ENCODE peak calls at places on chromosomes 1 and 21, in five cellular contexts. K is hepatocyte, G is right atrium auricular region, N is transverse colon, Q is left ventricle myocardium inferior. T is an unnamed sample.

GRCh38 chr1:22447581-22448215 is 4.0 kb upstream of the ZBTB40 start:
- DNase-seq in N (no peak), G (no peak), K (no peak), Q (no peak), T (peak; percentile 17)

GRCh38 chr1:206470692-206471414 is 577 bp downstream of the IKBKE start:
- DNase-seq in Q (no peak), N (peak; percentile 51), G (peak; percentile 70), K (peak; percentile 56), T (peak; percentile 32)

GRCh38 chr1:163315773-163316374 is 5.9 kb upstream of the NUF2 start:
- DNase-seq in N (peak; percentile 16), K (peak; percentile 73), G (no peak), Q (no peak), T (no peak)

GRCh38 chr1:208349679-208350330 is 105.6 kb upstream of the PLXNA2 start:
- DNase-seq in G (no peak), N (no peak), K (no peak), Q (no peak), T (no peak)

GRCh38 chr1:169363046-169363756 is 4.4 kb downstream of the NME7 start:
- DNase-seq in K (no peak), G (no peak), N (no peak), Q (no peak), T (peak; percentile 94)

GRCh38 chr1:230422221-230422981 is 3.7 kb downstream of the PGBD5 start:
- DNase-seq in K (no peak), N (no peak), Q (no peak), G (no peak), T (no peak)

GRCh38 chr1:224338150-224338838 is 8.3 kb upstream of the NVL start:
- DNase-seq in Q (no peak), N (no peak), G (no peak), K (no peak), T (no peak)

GRCh38 chr1:16163882-16164820 is 8.3 kb upstream of the EPHA2 start:
- DNase-seq in N (no peak), G (no peak), K (peak; percentile 87), Q (no peak), T (peak; percentile 94)

GRCh38 chr21:45463871-45464270 is 58.9 kb downstream of the COL18A1 start:
- DNase-seq in K (no peak), G (no peak), Q (peak; percentile 12), N (no peak), T (no peak)

GRCh38 chr1:200179126-200179780 is 151.7 kb downstream of the NR5A2 start:
- DNase-seq in G (no peak), K (no peak), N (no peak), Q (no peak), T (no peak)

GRCh38 chr1:22876359-22877111 is 96.1 kb downstream of the LACTBL1 start:
- DNase-seq in G (no peak), K (peak; percentile 48), Q (no peak), N (no peak), T (no peak)

GRCh38 chr1:95041491-95042165 is 31.1 kb downstream of the ALG14 start:
- DNase-seq in K (peak; percentile 84), G (peak; percentile 74), N (peak; percentile 60), Q (peak; percentile 17), T (no peak)

GRCh38 chr1:98389809-98390208 is 271.7 kb upstream of the SNX7 start:
- DNase-seq in Q (no peak), G (no peak), K (peak; percentile 43), N (no peak), T (peak; percentile 38)

GRCh38 chr1:230708631-230709580 is 5.0 kb downstream of the AGT start:
- DNase-seq in G (no peak), N (peak; percentile 89), K (peak; percentile 88), Q (peak; percentile 40), T (no peak)

DNA sequence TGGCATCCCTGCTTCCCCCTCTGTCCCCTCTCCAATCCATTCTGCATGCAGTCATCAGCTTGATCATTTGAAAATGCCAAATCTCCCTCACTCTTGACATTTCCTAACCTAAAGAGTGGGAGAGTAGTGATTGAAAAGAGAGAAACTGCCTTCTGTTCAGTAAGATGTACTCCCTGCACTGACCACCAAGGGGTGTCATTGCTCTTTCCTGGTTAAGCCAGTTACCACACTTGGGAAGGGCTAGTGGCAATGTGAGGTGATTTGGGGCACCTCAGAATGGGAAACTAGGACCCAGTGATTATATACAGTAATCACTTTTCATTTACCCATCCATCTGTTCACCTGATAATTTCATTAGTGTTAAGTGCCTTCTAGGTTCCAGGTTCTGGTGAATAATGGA is 6.9 kb upstream of the TMEM269 start:
- DNase-seq in N (no peak), G (no peak), K (peak; percentile 47), Q (no peak), T (peak; percentile 17)
- TF ChIP-seq CTCF in N (peak; percentile 53), G (peak; percentile 37), K (peak; percentile 53), Q (peak; percentile 67), T (peak; percentile 77)

DNA sequence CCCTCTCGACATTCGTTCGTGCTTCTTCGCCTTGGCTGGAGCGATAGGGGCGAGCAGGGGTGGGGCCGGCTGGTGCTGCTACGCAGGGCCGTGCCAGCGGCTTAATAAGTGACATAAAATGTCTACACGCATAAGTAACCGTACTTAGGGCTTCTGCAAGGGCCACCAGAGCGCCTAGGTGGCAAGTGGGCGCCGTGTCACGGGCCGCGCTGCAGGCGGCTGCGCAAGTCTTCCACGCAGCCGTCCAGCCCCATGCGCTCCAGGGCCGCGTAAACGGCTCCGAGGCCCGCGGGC is 4.8 kb downstream of the TNFRSF25 start:
- DNase-seq in K (no peak), Q (no peak), N (no peak), G (no peak), T (no peak)
- H3K4me1 ChIP-seq in K (no peaks in the 10 kb centered on the region), Q (peaks cover 37% of the 10 kb centered on the region), N (no peaks in the 10 kb centered on the region), G (peaks cover 19% of the 10 kb centered on the region), T (no peaks in the 10 kb centered on the region)

DNA sequence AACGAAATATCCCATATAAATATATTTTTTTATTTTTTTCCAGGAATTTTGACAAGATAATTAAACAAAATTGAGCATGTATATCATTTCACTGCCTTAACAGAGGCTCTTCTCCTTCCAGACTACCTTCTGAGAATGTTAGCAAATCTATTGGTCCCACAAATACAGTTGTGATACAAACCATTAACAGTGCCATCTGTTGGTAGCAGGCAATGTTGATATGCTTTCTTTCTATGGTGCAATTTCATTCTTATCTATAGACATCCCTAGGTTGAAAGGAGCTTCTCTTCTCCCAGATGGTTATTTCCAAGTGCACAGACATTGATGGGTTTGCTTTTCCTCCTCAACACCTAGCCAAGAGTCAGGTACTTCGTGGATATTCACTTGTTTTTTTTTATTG is 303.6 kb downstream of the USH2A start:
- DNase-seq in G (no peak), Q (no peak), K (peak; percentile 38), N (no peak), T (peak; percentile 2)
- TF ChIP-seq CTCF in G (no peak), Q (peak; percentile 20), K (peak; percentile 57), N (peak; percentile 14), T (peak; percentile 68)

DNA sequence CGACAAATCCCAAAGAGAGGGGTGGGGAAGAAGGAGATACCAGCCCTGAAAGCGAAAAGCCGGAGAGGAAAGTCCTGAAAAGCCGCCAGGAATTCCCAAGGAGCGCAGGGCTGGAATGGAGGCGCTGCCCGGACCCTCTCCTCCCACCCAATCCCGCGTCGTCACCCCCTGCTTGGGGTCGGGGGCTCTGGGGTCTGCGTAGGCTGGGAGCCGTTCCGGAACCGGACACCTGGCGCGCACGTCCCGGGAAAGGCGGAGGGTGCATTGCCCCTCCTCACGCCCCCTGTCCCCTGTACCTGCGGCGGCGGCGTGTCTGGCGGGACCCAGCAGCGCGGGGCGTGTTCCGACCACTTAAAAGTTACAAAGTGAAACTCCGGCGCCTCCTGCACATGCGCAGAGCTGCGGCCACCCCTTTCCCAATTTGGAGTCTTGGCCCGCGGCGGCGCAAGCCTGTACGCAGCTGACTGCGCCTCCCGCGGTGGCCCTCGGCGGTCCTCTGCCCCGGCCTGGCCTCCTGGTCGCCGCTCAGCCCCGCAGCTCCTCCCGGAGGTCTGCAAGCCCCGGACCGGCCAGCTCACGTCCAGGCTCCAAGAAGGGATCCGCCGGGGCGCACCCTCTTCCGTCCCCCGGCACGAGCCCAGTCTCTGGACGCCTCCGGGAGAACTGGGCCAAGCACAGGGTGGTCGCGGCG is at the start of gene TMEM63A:
- DNase-seq in Q (peak; percentile 96), N (peak; percentile 94), K (peak; percentile 94), G (peak; percentile 94), T (no peak)
- H3K4me1 ChIP-seq in Q (peaks cover 66% of the 10 kb centered on the region), N (peaks cover 44% of the 10 kb centered on the region), K (peaks cover 45% of the 10 kb centered on the region), G (peaks cover 46% of the 10 kb centered on the region), T (peaks cover 6% of the 10 kb centered on the region)

GRCh38 chr1:166133276-166133841 is 33.4 kb downstream of the FAM78B start:
- DNase-seq in N (no peak), K (no peak), G (no peak), Q (no peak), T (no peak)
- TF ChIP-seq CTCF in N (peak; percentile 60), K (peak; percentile 30), G (no peak), Q (peak; percentile 25), T (peak; percentile 51)

GRCh38 chr1:234844479-234845031 is 234.6 kb upstream of the IRF2BP2 start:
- DNase-seq in Q (peak; percentile 42), K (no peak), G (no peak), N (no peak), T (no peak)
- H3K4me1 ChIP-seq in Q (peaks cover 44% of the 10 kb centered on the region), K (no peaks in the 10 kb centered on the region), G (peaks cover 31% of the 10 kb centered on the region), N (peaks cover 2% of the 10 kb centered on the region), T (no peaks in the 10 kb centered on the region)

DNA sequence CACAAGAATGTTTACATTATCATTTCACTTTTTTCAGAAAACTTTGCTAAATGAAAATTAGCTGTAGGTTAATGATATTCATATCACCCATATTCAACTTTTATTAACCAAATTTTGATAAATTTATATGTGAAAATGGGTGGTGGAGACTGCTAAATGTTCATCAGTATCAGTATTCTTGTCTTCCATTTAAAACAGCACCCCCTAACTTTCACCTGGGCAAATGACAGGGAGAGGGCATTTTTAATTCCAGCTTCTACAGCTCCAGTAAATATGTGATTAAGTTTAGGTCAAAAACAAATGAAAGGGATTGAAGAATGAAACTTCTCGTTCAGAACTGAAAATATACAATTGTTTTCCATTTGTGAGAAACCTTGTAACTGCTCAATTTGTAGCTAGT is 722.2 kb downstream of the KCNT2 start:
- DNase-seq in Q (no peak), N (no peak), K (no peak), G (no peak), T (peak; percentile 17)
- TF ChIP-seq CTCF in Q (no peak), N (peak; percentile 13), K (no peak), G (no peak), T (peak; percentile 52)

DNA sequence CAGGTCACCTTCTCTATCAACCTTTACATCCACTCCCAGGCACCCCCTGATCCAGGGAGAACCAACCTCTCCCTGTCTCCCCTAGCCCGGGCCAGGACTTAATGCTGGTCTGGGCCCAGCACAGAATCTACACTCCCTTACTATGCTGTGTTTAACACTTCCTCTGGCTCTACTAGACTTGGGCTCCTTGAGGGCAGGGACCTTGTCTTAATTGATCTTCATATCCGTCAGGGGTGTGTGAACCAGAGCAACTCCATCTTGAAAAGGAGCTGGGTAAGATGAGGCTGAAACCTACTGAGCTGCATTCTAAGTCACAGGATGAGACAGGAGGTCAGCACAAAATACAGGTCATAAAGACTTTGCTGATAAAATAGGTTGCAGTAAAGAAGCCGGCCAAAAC is 98.9 kb downstream of the SSBP3 start:
- DNase-seq in G (no peak), Q (no peak), N (no peak), K (no peak), T (no peak)
- H3K4me1 ChIP-seq in G (peaks cover 63% of the 10 kb centered on the region), Q (peaks cover 99% of the 10 kb centered on the region), N (peaks cover 8% of the 10 kb centered on the region), K (peaks cover 11% of the 10 kb centered on the region), T (no peaks in the 10 kb centered on the region)

GRCh38 chr1:216190438-216190837 is 232.8 kb downstream of the USH2A start:
- DNase-seq in K (no peak), N (no peak), G (no peak), Q (no peak), T (no peak)
- TF ChIP-seq CTCF in K (no peak), N (no peak), G (no peak), Q (no peak), T (no peak)